ENCODE peak calls at places on chromosomes 6 and 20, in seven cellular contexts. One of them, this sample, is unnamed.

GRCh38 chr6:24931752-24932691 is 3.7 kb downstream of the RIPOR2 start:
- ATAC-seq in HepG2: no peak
- ATAC-seq in HCT116: no peak
- ATAC-seq in K562: no peak
- ATAC-seq in upper lobe of left lung: no peak
- ATAC-seq in Panc1: no peak
- ATAC-seq in GM12878: peak
- ATAC-seq in this sample: no peak

GRCh38 chr6:108497883-108498282 is 62.8 kb upstream of the FOXO3 start:
- ATAC-seq in HepG2: peak
- ATAC-seq in HCT116: peak
- ATAC-seq in K562: peak
- ATAC-seq in upper lobe of left lung: no peak
- ATAC-seq in Panc1: peak
- ATAC-seq in GM12878: peak
- ATAC-seq in this sample: no peak

GRCh38 chr6:129667034-129667433 is 42.9 kb downstream of the ARHGAP18 start:
- ATAC-seq in HepG2: no peak
- ATAC-seq in HCT116: no peak
- ATAC-seq in K562: no peak
- ATAC-seq in upper lobe of left lung: no peak
- ATAC-seq in Panc1: no peak
- ATAC-seq in GM12878: no peak
- ATAC-seq in this sample: no peak

GRCh38 chr20:1437222-1437904 is 29.3 kb downstream of the NSFL1C start:
- ATAC-seq in HepG2: peak
- ATAC-seq in HCT116: peak
- ATAC-seq in K562: peak
- ATAC-seq in upper lobe of left lung: peak
- ATAC-seq in Panc1: peak
- ATAC-seq in GM12878: peak
- ATAC-seq in this sample: no peak

GRCh38 chr6:8137529-8137939 is 35.2 kb upstream of the EEF1E1 start:
- ATAC-seq in HepG2: peak
- ATAC-seq in HCT116: no peak
- ATAC-seq in K562: no peak
- ATAC-seq in upper lobe of left lung: no peak
- ATAC-seq in Panc1: no peak
- ATAC-seq in GM12878: no peak
- ATAC-seq in this sample: no peak

GRCh38 chr20:59985864-59986263 is 27.6 kb downstream of the CDH26 start:
- ATAC-seq in HepG2: peak
- ATAC-seq in HCT116: peak
- ATAC-seq in K562: peak
- ATAC-seq in upper lobe of left lung: no peak
- ATAC-seq in Panc1: no peak
- ATAC-seq in GM12878: peak
- ATAC-seq in this sample: no peak

GRCh38 chr20:53847118-53847842 is 223.1 kb downstream of the BCAS1 start:
- ATAC-seq in HepG2: no peak
- ATAC-seq in HCT116: no peak
- ATAC-seq in K562: no peak
- ATAC-seq in upper lobe of left lung: no peak
- ATAC-seq in Panc1: no peak
- ATAC-seq in GM12878: peak
- ATAC-seq in this sample: no peak

GRCh38 chr6:63504777-63505384 is 67.4 kb upstream of the LOC128125822 start:
- ATAC-seq in HepG2: no peak
- ATAC-seq in HCT116: peak
- ATAC-seq in K562: no peak
- ATAC-seq in upper lobe of left lung: no peak
- ATAC-seq in Panc1: no peak
- ATAC-seq in GM12878: peak
- ATAC-seq in this sample: no peak

GRCh38 chr6:33313709-33314514 is at the start of gene TAPBP:
- ATAC-seq in HepG2: peak
- ATAC-seq in HCT116: peak
- ATAC-seq in K562: peak
- ATAC-seq in upper lobe of left lung: peak
- ATAC-seq in Panc1: peak
- ATAC-seq in GM12878: peak
- ATAC-seq in this sample: peak

GRCh38 chr6:32113386-32114352 is 4.5 kb upstream of the TNXB start:
- ATAC-seq in HepG2: peak
- ATAC-seq in HCT116: peak
- ATAC-seq in K562: peak
- ATAC-seq in upper lobe of left lung: peak
- ATAC-seq in Panc1: no peak
- ATAC-seq in GM12878: no peak
- ATAC-seq in this sample: peak

GRCh38 chr6:40325791-40326190 is 261.4 kb downstream of the LRFN2 start:
- ATAC-seq in HepG2: no peak
- ATAC-seq in HCT116: no peak
- ATAC-seq in K562: peak
- ATAC-seq in upper lobe of left lung: no peak
- ATAC-seq in Panc1: no peak
- ATAC-seq in GM12878: no peak
- ATAC-seq in this sample: no peak

GRCh38 chr6:16978686-16979085 is 123.2 kb upstream of the STMND1 start:
- ATAC-seq in HepG2: no peak
- ATAC-seq in HCT116: no peak
- ATAC-seq in K562: no peak
- ATAC-seq in upper lobe of left lung: no peak
- ATAC-seq in Panc1: no peak
- ATAC-seq in GM12878: no peak
- ATAC-seq in this sample: no peak

GRCh38 chr20:59988141-59988540 is 29.9 kb downstream of the CDH26 start:
- ATAC-seq in HepG2: peak
- ATAC-seq in HCT116: peak
- ATAC-seq in K562: no peak
- ATAC-seq in upper lobe of left lung: peak
- ATAC-seq in Panc1: peak
- ATAC-seq in GM12878: no peak
- ATAC-seq in this sample: no peak

GRCh38 chr6:155115893-155116570 is 120.9 kb downstream of the TIAM2 start:
- ATAC-seq in HepG2: no peak
- ATAC-seq in HCT116: no peak
- ATAC-seq in K562: no peak
- ATAC-seq in upper lobe of left lung: no peak
- ATAC-seq in Panc1: no peak
- ATAC-seq in GM12878: peak
- ATAC-seq in this sample: no peak

GRCh38 chr6:158987657-158988056 is 12.3 kb downstream of the RSPH3 start:
- ATAC-seq in HepG2: no peak
- ATAC-seq in HCT116: no peak
- ATAC-seq in K562: no peak
- ATAC-seq in upper lobe of left lung: no peak
- ATAC-seq in Panc1: no peak
- ATAC-seq in GM12878: peak
- ATAC-seq in this sample: no peak

GRCh38 chr6:34911822-34912221 is 22.8 kb downstream of the ANKS1A start:
- ATAC-seq in HepG2: no peak
- ATAC-seq in HCT116: no peak
- ATAC-seq in K562: no peak
- ATAC-seq in upper lobe of left lung: no peak
- ATAC-seq in Panc1: no peak
- ATAC-seq in GM12878: no peak
- ATAC-seq in this sample: no peak

GRCh38 chr6:32355018-32355417 is 16.7 kb downstream of the TSBP1 start:
- ATAC-seq in HepG2: no peak
- ATAC-seq in HCT116: no peak
- ATAC-seq in K562: no peak
- ATAC-seq in upper lobe of left lung: no peak
- ATAC-seq in Panc1: no peak
- ATAC-seq in GM12878: no peak
- ATAC-seq in this sample: no peak

GRCh38 chr6:157276134-157276532 is 47.2 kb downstream of the TMEM242 start:
- ATAC-seq in HepG2: no peak
- ATAC-seq in HCT116: no peak
- ATAC-seq in K562: no peak
- ATAC-seq in upper lobe of left lung: no peak
- ATAC-seq in Panc1: no peak
- ATAC-seq in GM12878: no peak
- ATAC-seq in this sample: no peak

GRCh38 chr6:157273756-157274088 is 49.6 kb downstream of the TMEM242 start:
- ATAC-seq in HepG2: peak
- ATAC-seq in HCT116: peak
- ATAC-seq in K562: peak
- ATAC-seq in upper lobe of left lung: peak
- ATAC-seq in Panc1: peak
- ATAC-seq in GM12878: peak
- ATAC-seq in this sample: no peak

GRCh38 chr6:157272866-157273755 is 50.2 kb downstream of the TMEM242 start:
- ATAC-seq in HepG2: peak
- ATAC-seq in HCT116: peak
- ATAC-seq in K562: peak
- ATAC-seq in upper lobe of left lung: no peak
- ATAC-seq in Panc1: no peak
- ATAC-seq in GM12878: peak
- ATAC-seq in this sample: no peak

GRCh38 chr6:157274116-157274470 is 49.2 kb downstream of the TMEM242 start:
- ATAC-seq in HepG2: peak
- ATAC-seq in HCT116: no peak
- ATAC-seq in K562: peak
- ATAC-seq in upper lobe of left lung: no peak
- ATAC-seq in Panc1: no peak
- ATAC-seq in GM12878: no peak
- ATAC-seq in this sample: no peak

DNA sequence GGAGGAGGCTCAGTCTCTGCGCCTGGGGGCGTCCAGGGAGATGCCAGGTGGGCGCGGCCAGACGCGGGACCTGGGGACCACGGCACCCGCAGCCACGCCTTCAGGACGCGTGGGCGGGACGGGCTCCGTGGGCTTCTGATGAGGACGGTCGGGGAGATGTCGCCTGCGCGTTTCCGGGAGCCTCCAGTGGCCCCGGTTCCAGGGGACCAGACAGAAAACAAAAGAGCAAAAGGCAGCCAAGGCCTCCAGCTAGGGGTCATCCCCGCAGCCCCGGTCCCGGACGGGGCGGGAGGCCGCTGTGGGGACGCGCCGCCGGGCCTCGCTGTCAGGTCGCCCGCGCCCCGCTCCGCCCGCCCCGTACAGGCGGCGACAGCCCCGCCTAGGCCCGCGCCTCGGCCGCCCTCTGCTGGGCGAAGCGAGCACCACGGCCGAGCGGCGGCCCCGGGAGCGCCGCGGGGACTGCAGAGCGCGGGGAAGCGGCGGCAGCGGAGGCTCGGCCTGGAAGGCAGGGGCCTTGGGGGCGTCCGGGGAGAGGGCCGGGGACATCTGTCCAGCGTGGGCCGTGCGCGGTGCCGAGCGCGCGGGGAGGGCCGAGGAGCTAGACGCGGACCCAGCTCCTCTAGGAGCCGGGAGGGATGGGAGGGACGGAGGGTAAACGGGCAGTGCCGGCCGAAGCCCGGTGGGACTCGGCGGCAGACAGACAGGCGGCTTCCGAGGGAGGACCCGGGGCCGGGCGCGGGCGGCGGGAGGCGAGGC is 48.7 kb downstream of the TMEM242 start:
- ATAC-seq in HepG2: peak
- ATAC-seq in HCT116: peak
- ATAC-seq in K562: peak
- ATAC-seq in upper lobe of left lung: peak
- ATAC-seq in Panc1: peak
- ATAC-seq in GM12878: peak
- ATAC-seq in this sample: peak
- TF ChIP-seq POLR2AphosphoS5 in HepG2: no peak
- TF ChIP-seq POLR2AphosphoS5 in HCT116: peak
- TF ChIP-seq POLR2AphosphoS5 in K562: peak
- TF ChIP-seq POLR2AphosphoS5 in upper lobe of left lung: peak
- TF ChIP-seq POLR2AphosphoS5 in Panc1: no peak
- TF ChIP-seq POLR2AphosphoS5 in GM12878: no peak
- TF ChIP-seq POLR2AphosphoS5 in this sample: no peak

GRCh38 chr6:152295346-152295745 is 341.8 kb downstream of the SYNE1 start:
- ATAC-seq in HepG2: no peak
- ATAC-seq in HCT116: no peak
- ATAC-seq in K562: no peak
- ATAC-seq in upper lobe of left lung: peak
- ATAC-seq in Panc1: no peak
- ATAC-seq in GM12878: no peak
- ATAC-seq in this sample: peak
- TF ChIP-seq POLR2AphosphoS5 in HepG2: no peak
- TF ChIP-seq POLR2AphosphoS5 in HCT116: no peak
- TF ChIP-seq POLR2AphosphoS5 in K562: no peak
- TF ChIP-seq POLR2AphosphoS5 in upper lobe of left lung: peak
- TF ChIP-seq POLR2AphosphoS5 in Panc1: no peak
- TF ChIP-seq POLR2AphosphoS5 in GM12878: no peak
- TF ChIP-seq POLR2AphosphoS5 in this sample: peak

GRCh38 chr6:19289408-19289967 is 547.7 kb upstream of the ID4 start:
- ATAC-seq in HepG2: no peak
- ATAC-seq in HCT116: no peak
- ATAC-seq in K562: no peak
- ATAC-seq in upper lobe of left lung: no peak
- ATAC-seq in Panc1: no peak
- ATAC-seq in GM12878: no peak
- ATAC-seq in this sample: no peak
- TF ChIP-seq POLR2AphosphoS5 in HepG2: no peak
- TF ChIP-seq POLR2AphosphoS5 in HCT116: no peak
- TF ChIP-seq POLR2AphosphoS5 in K562: no peak
- TF ChIP-seq POLR2AphosphoS5 in upper lobe of left lung: no peak
- TF ChIP-seq POLR2AphosphoS5 in Panc1: no peak
- TF ChIP-seq POLR2AphosphoS5 in GM12878: no peak
- TF ChIP-seq POLR2AphosphoS5 in this sample: no peak

DNA sequence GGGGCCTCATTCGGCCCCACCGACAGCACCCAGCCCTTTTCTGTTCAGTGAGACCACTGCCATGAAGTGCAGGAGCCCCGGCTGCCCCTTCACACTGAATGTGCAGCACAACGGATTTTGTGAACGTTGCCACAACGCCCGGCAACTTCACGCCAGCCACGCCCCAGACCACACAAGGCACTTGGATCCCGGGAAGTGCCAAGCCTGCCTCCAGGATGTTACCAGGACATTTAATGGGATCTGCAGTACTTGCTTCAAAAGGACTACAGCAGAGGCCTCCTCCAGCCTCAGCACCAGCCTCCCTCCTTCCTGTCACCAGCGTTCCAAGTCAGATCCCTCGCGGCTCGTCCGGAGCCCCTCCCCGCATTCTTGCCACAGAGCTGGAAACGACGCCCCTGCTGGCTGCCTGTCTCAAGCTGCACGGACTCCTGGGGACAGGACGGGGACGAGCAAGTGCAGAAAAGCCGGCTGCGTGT is 11.8 kb downstream of the TNFAIP3 start:
- ATAC-seq in HepG2: peak
- ATAC-seq in HCT116: no peak
- ATAC-seq in K562: no peak
- ATAC-seq in upper lobe of left lung: no peak
- ATAC-seq in Panc1: no peak
- ATAC-seq in GM12878: no peak
- ATAC-seq in this sample: peak
- TF ChIP-seq POLR2AphosphoS5 in HepG2: no peak
- TF ChIP-seq POLR2AphosphoS5 in HCT116: no peak
- TF ChIP-seq POLR2AphosphoS5 in K562: no peak
- TF ChIP-seq POLR2AphosphoS5 in upper lobe of left lung: peak
- TF ChIP-seq POLR2AphosphoS5 in Panc1: no peak
- TF ChIP-seq POLR2AphosphoS5 in GM12878: peak
- TF ChIP-seq POLR2AphosphoS5 in this sample: no peak